ENCODE peak calls at places on chromosomes 13 and 19, in ten cellular contexts. One of them, this sample, is unnamed.

GRCh38 chr13:109938255-109938936 is 152.0 kb upstream of the IRS2 start:
- DNase-seq in IMR-90: peak; percentile 93
- DNase-seq in fibroblast of lung: peak; percentile 87
- DNase-seq in SK-N-SH: no peak
- DNase-seq in GM06990: no peak
- DNase-seq in mucosa of descending colon: no peak
- DNase-seq in WERI-Rb-1: no peak
- DNase-seq in neural progenitor cell: no peak
- DNase-seq in AG09309: peak; percentile 18
- DNase-seq in fibroblast of the aortic adventitia: peak; percentile 79
- DNase-seq in this sample: peak; percentile 72

GRCh38 chr19:17515408-17516149 is 4.1 kb downstream of the PGLS start:
- DNase-seq in IMR-90: no peak
- DNase-seq in fibroblast of lung: no peak
- DNase-seq in SK-N-SH: no peak
- DNase-seq in GM06990: no peak
- DNase-seq in mucosa of descending colon: no peak
- DNase-seq in WERI-Rb-1: no peak
- DNase-seq in neural progenitor cell: no peak
- DNase-seq in AG09309: no peak
- DNase-seq in fibroblast of the aortic adventitia: no peak
- DNase-seq in this sample: no peak

GRCh38 chr13:41622545-41623429 is 165.4 kb downstream of the RGCC start:
- DNase-seq in IMR-90: peak; percentile 59
- DNase-seq in fibroblast of lung: peak; percentile 54
- DNase-seq in SK-N-SH: no peak
- DNase-seq in GM06990: no peak
- DNase-seq in mucosa of descending colon: no peak
- DNase-seq in WERI-Rb-1: no peak
- DNase-seq in neural progenitor cell: no peak
- DNase-seq in AG09309: peak; percentile 89
- DNase-seq in fibroblast of the aortic adventitia: peak; percentile 70
- DNase-seq in this sample: peak; percentile 44

GRCh38 chr13:50914301-50914700 is 4.7 kb downstream of the RNASEH2B start:
- DNase-seq in IMR-90: no peak
- DNase-seq in fibroblast of lung: peak; percentile 45
- DNase-seq in SK-N-SH: no peak
- DNase-seq in GM06990: no peak
- DNase-seq in mucosa of descending colon: no peak
- DNase-seq in WERI-Rb-1: no peak
- DNase-seq in neural progenitor cell: no peak
- DNase-seq in AG09309: no peak
- DNase-seq in fibroblast of the aortic adventitia: no peak
- DNase-seq in this sample: no peak

GRCh38 chr19:55838251-55838650 is 1.9 kb downstream of the NLRP4 start:
- DNase-seq in IMR-90: no peak
- DNase-seq in fibroblast of lung: no peak
- DNase-seq in SK-N-SH: no peak
- DNase-seq in GM06990: no peak
- DNase-seq in mucosa of descending colon: no peak
- DNase-seq in WERI-Rb-1: no peak
- DNase-seq in neural progenitor cell: no peak
- DNase-seq in AG09309: no peak
- DNase-seq in fibroblast of the aortic adventitia: no peak
- DNase-seq in this sample: no peak

GRCh38 chr19:12766051-12766521 is 9.3 kb downstream of the HOOK2 start:
- DNase-seq in IMR-90: peak; percentile 73
- DNase-seq in fibroblast of lung: no peak
- DNase-seq in SK-N-SH: no peak
- DNase-seq in GM06990: peak; percentile 80
- DNase-seq in mucosa of descending colon: no peak
- DNase-seq in WERI-Rb-1: peak; percentile 92
- DNase-seq in neural progenitor cell: peak; percentile 87
- DNase-seq in AG09309: no peak
- DNase-seq in fibroblast of the aortic adventitia: peak; percentile 77
- DNase-seq in this sample: peak; percentile 85

GRCh38 chr19:42271045-42271419 is 2.0 kb downstream of the CIC start:
- DNase-seq in IMR-90: no peak
- DNase-seq in fibroblast of lung: no peak
- DNase-seq in SK-N-SH: no peak
- DNase-seq in GM06990: no peak
- DNase-seq in mucosa of descending colon: no peak
- DNase-seq in WERI-Rb-1: no peak
- DNase-seq in neural progenitor cell: no peak
- DNase-seq in AG09309: no peak
- DNase-seq in fibroblast of the aortic adventitia: no peak
- DNase-seq in this sample: no peak

GRCh38 chr19:7292950-7293794 is 1.0 kb downstream of the INSR start:
- DNase-seq in IMR-90: no peak
- DNase-seq in fibroblast of lung: no peak
- DNase-seq in SK-N-SH: peak; percentile 66
- DNase-seq in GM06990: peak; percentile 44
- DNase-seq in mucosa of descending colon: peak; percentile 65
- DNase-seq in WERI-Rb-1: peak; percentile 12
- DNase-seq in neural progenitor cell: peak; percentile 36
- DNase-seq in AG09309: no peak
- DNase-seq in fibroblast of the aortic adventitia: no peak
- DNase-seq in this sample: peak; percentile 66

GRCh38 chr19:42066075-42066754 is 3.8 kb downstream of the GRIK5 start:
- DNase-seq in IMR-90: peak; percentile 19
- DNase-seq in fibroblast of lung: peak; percentile 26
- DNase-seq in SK-N-SH: peak; percentile 97
- DNase-seq in GM06990: no peak
- DNase-seq in mucosa of descending colon: no peak
- DNase-seq in WERI-Rb-1: peak; percentile 62
- DNase-seq in neural progenitor cell: peak; percentile 70
- DNase-seq in AG09309: no peak
- DNase-seq in fibroblast of the aortic adventitia: peak; percentile 7
- DNase-seq in this sample: no peak

GRCh38 chr19:47226426-47227346 is 4.3 kb downstream of the BBC3 start:
- DNase-seq in IMR-90: peak; percentile 67
- DNase-seq in fibroblast of lung: peak; percentile 62
- DNase-seq in SK-N-SH: peak; percentile 60
- DNase-seq in GM06990: peak; percentile 83
- DNase-seq in mucosa of descending colon: peak; percentile 92
- DNase-seq in WERI-Rb-1: peak; percentile 85
- DNase-seq in neural progenitor cell: peak; percentile 66
- DNase-seq in AG09309: no peak
- DNase-seq in fibroblast of the aortic adventitia: peak; percentile 76
- DNase-seq in this sample: peak; percentile 79

GRCh38 chr13:72849571-72849970 is 67.6 kb downstream of the PIBF1 start:
- DNase-seq in IMR-90: peak; percentile 46
- DNase-seq in fibroblast of lung: peak; percentile 63
- DNase-seq in SK-N-SH: no peak
- DNase-seq in GM06990: no peak
- DNase-seq in mucosa of descending colon: no peak
- DNase-seq in WERI-Rb-1: no peak
- DNase-seq in neural progenitor cell: no peak
- DNase-seq in AG09309: peak; percentile 8
- DNase-seq in fibroblast of the aortic adventitia: peak; percentile 42
- DNase-seq in this sample: no peak

GRCh38 chr19:34963531-34964406 is at the start of gene ZNF792:
- DNase-seq in IMR-90: peak; percentile 34
- DNase-seq in fibroblast of lung: peak; percentile 51
- DNase-seq in SK-N-SH: peak; percentile 91
- DNase-seq in GM06990: peak; percentile 70
- DNase-seq in mucosa of descending colon: peak; percentile 79
- DNase-seq in WERI-Rb-1: peak; percentile 82
- DNase-seq in neural progenitor cell: peak; percentile 81
- DNase-seq in AG09309: no peak
- DNase-seq in fibroblast of the aortic adventitia: peak; percentile 25
- DNase-seq in this sample: peak; percentile 81

GRCh38 chr19:21158523-21159135 is 16.8 kb downstream of the ZNF431 start:
- DNase-seq in IMR-90: peak; percentile 68
- DNase-seq in fibroblast of lung: peak; percentile 80
- DNase-seq in SK-N-SH: no peak
- DNase-seq in GM06990: no peak
- DNase-seq in mucosa of descending colon: no peak
- DNase-seq in WERI-Rb-1: no peak
- DNase-seq in neural progenitor cell: no peak
- DNase-seq in AG09309: no peak
- DNase-seq in fibroblast of the aortic adventitia: peak; percentile 66
- DNase-seq in this sample: no peak

DNA sequence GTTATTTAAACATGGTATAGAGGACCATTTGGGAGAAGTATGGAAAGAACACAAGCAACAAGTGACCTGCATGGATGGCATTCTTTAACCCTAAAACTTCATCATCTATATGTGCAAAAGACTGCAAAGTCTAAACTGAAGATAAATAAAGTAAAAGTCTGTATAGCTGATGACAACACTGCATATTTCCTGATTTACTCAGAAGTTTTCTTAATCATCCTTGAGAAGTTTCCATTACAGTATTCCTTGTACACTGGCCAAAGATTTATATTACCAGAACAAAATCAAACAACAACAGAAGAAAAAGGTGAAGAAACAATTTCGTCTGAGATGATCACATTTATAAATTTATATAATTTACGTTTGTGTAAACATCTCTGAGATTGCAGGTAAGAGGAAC is 805.7 kb downstream of the PCDH9 start:
- DNase-seq in IMR-90: peak; percentile 75
- DNase-seq in fibroblast of lung: peak; percentile 78
- DNase-seq in SK-N-SH: no peak
- DNase-seq in GM06990: no peak
- DNase-seq in mucosa of descending colon: no peak
- DNase-seq in WERI-Rb-1: no peak
- DNase-seq in neural progenitor cell: no peak
- DNase-seq in AG09309: no peak
- DNase-seq in fibroblast of the aortic adventitia: peak; percentile 68
- DNase-seq in this sample: no peak
- TF ChIP-seq CTCF in IMR-90: no peak
- TF ChIP-seq CTCF in fibroblast of lung: no peak
- TF ChIP-seq CTCF in SK-N-SH: no peak
- TF ChIP-seq CTCF in GM06990: no peak
- TF ChIP-seq CTCF in mucosa of descending colon: no peak
- TF ChIP-seq CTCF in WERI-Rb-1: no peak
- TF ChIP-seq CTCF in neural progenitor cell: no peak
- TF ChIP-seq CTCF in AG09309: no peak
- TF ChIP-seq CTCF in fibroblast of the aortic adventitia: no peak
- TF ChIP-seq CTCF in this sample: no peak

GRCh38 chr13:20353973-20354372 is 121.9 kb upstream of the GJB6 start:
- DNase-seq in IMR-90: peak; percentile 67
- DNase-seq in fibroblast of lung: peak; percentile 67
- DNase-seq in SK-N-SH: no peak
- DNase-seq in GM06990: no peak
- DNase-seq in mucosa of descending colon: no peak
- DNase-seq in WERI-Rb-1: no peak
- DNase-seq in neural progenitor cell: no peak
- DNase-seq in AG09309: peak; percentile 37
- DNase-seq in fibroblast of the aortic adventitia: peak; percentile 56
- DNase-seq in this sample: no peak
- TF ChIP-seq CTCF in IMR-90: peak; percentile 30
- TF ChIP-seq CTCF in fibroblast of lung: peak; percentile 28
- TF ChIP-seq CTCF in SK-N-SH: peak; percentile 32
- TF ChIP-seq CTCF in GM06990: no peak
- TF ChIP-seq CTCF in mucosa of descending colon: no peak
- TF ChIP-seq CTCF in WERI-Rb-1: no peak
- TF ChIP-seq CTCF in neural progenitor cell: peak; percentile 4
- TF ChIP-seq CTCF in AG09309: peak; percentile 15
- TF ChIP-seq CTCF in fibroblast of the aortic adventitia: peak; percentile 42
- TF ChIP-seq CTCF in this sample: no peak

DNA sequence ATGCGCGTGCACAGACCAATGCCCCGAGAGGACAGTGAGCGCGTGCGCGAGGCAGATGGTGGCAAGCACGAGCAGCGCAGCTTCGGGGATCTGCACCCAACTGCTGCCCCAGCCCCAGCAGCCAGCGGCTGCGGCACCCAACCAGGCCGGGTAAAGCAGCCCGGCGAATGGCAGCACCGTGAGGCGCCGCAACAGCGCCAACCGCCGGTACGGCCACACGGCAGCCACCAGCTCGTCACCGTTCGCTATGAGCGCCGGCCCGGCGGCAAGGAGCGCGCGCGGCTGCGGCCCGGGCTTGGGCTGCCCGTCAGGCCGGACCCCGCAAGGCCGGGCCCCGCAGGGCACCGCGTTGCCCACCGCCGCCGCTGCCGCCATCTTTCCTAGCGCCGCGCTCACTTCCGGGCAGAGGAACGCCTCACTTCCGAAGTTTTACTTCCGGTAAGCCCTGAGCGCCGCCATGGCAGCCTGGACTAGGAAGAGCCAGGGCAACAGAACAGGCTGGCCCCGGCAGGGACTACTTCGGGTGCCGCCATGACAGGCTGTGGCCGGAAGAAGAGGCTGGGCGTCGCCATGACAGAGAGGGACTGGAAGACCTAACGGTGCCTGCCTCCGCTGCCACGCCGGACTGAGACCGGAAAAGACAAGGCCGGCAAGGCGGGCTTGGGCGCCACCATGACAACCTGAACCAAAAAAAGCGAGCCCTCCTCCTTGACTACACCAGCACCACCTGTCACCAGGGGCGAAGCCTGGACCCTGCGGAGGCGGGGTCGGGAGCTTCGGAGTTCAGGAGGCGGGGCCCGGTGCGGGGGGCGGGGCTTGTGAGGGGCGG is at the start of gene ATP13A1:
- DNase-seq in IMR-90: peak; percentile 97
- DNase-seq in fibroblast of lung: peak; percentile 98
- DNase-seq in SK-N-SH: peak; percentile 95
- DNase-seq in GM06990: peak; percentile 96
- DNase-seq in mucosa of descending colon: peak; percentile 94
- DNase-seq in WERI-Rb-1: peak; percentile 98
- DNase-seq in neural progenitor cell: peak; percentile 97
- DNase-seq in AG09309: peak; percentile 83
- DNase-seq in fibroblast of the aortic adventitia: peak; percentile 98
- DNase-seq in this sample: peak; percentile 97
- TF ChIP-seq CTCF in IMR-90: no peak
- TF ChIP-seq CTCF in fibroblast of lung: no peak
- TF ChIP-seq CTCF in SK-N-SH: peak; percentile 18
- TF ChIP-seq CTCF in GM06990: no peak
- TF ChIP-seq CTCF in mucosa of descending colon: peak; percentile 13
- TF ChIP-seq CTCF in WERI-Rb-1: no peak
- TF ChIP-seq CTCF in neural progenitor cell: peak; percentile 38
- TF ChIP-seq CTCF in AG09309: no peak
- TF ChIP-seq CTCF in fibroblast of the aortic adventitia: peak; percentile 6
- TF ChIP-seq CTCF in this sample: no peak

DNA sequence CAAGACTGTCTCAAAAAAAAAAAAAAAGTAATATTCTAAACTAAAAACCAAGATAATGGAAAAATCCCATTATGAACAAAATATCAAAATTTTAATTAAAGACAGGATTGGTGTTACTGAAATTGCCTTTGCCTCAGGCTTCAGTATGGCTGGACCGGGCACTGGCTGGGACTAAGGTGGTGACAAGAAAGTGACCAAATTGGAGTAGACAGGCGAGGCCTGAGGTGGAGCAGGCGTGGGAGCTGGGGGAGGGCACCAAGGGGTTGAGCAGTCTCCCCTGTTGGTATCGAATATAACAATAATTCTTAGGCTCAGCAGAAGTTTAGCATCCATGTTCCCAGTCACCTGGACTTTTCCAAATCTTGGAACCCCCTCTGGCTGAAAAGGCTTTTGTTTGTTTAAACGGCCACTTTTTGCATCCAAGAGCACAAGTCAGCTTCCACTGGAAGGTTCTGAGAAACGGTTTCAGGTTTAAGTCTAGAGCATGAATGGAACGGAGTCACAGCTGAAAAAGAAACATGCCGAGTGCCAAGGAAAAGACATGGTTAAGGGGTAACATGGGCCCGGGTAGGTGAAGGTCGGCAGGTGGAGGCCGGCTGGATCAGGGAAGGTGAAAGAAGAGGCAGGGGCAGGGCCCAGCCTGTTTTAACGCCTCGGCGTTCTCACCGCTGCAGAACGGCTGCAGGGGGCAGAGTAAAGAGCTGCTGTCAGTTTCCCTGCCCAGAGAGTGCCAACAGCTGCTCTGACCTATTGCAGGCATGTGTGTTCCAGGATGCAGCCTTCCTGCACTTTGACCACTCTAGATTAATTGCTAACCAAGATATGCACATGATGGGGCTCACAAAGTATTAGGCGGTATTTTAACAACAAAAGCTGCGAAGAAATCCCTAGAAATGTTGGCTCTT is 104.4 kb downstream of the TM9SF2 start:
- DNase-seq in IMR-90: no peak
- DNase-seq in fibroblast of lung: peak; percentile 13
- DNase-seq in SK-N-SH: peak; percentile 64
- DNase-seq in GM06990: peak; percentile 50
- DNase-seq in mucosa of descending colon: peak; percentile 71
- DNase-seq in WERI-Rb-1: peak; percentile 73
- DNase-seq in neural progenitor cell: peak; percentile 70
- DNase-seq in AG09309: no peak
- DNase-seq in fibroblast of the aortic adventitia: no peak
- DNase-seq in this sample: peak; percentile 73
- TF ChIP-seq CTCF in IMR-90: no peak
- TF ChIP-seq CTCF in fibroblast of lung: peak; percentile 12
- TF ChIP-seq CTCF in SK-N-SH: peak; percentile 29
- TF ChIP-seq CTCF in GM06990: peak; percentile 47
- TF ChIP-seq CTCF in mucosa of descending colon: peak; percentile 16
- TF ChIP-seq CTCF in WERI-Rb-1: peak; percentile 67
- TF ChIP-seq CTCF in neural progenitor cell: peak; percentile 29
- TF ChIP-seq CTCF in AG09309: peak; percentile 18
- TF ChIP-seq CTCF in fibroblast of the aortic adventitia: no peak
- TF ChIP-seq CTCF in this sample: peak; percentile 22